ENCODE peak calls at places on chromosomes 6 and 20, in nine cellular contexts. T is OCI-M1; B is left ventricle myocardium inferior; R is HAP-1; N is stimulated activated CD8-positive, alpha-beta memory T cell treated with anti-CD3 and anti-CD28 coated beads, Interleukin-2, amount 100 ng/mL, for 1 hour; M is GM13976; D is dorsolateral prefrontal cortex; L is naive thymus-derived CD8-positive, alpha-beta T cell; Z is nucleus accumbens. F is an unnamed sample.

GRCh38 chr20:45828589-45828988 is 1.5 kb upstream of the TNNC2 start:
- DNase-seq in B (no peak), N (no peak), T (no peak), D (no peak), R (no peak), Z (no peak), M (no peak), L (no peak), F (no peak)

GRCh38 chr20:25038103-25038410 is 19.9 kb downstream of the ACSS1 start:
- DNase-seq in B (no peak), N (no peak), D (no peak), M (no peak), T (no peak), L (no peak), R (no peak), Z (no peak), F (no peak)

GRCh38 chr6:4581468-4582420 is 194.5 kb upstream of the CDYL start:
- DNase-seq in L (no peak), B (no peak), N (no peak), T (no peak), Z (no peak), M (no peak), D (no peak), R (no peak), F (no peak)

GRCh38 chr20:58576590-58576944 is 61.4 kb upstream of the APCDD1L start:
- DNase-seq in Z (no peak), D (no peak), N (no peak), B (no peak), M (no peak), L (no peak), T (no peak), R (no peak), F (no peak)

GRCh38 chr6:37218061-37218460 is 39.5 kb upstream of the TBC1D22B start:
- DNase-seq in B (no peak), D (no peak), M (no peak), T (no peak), R (no peak), L (no peak), Z (no peak), N (no peak), F (no peak)

GRCh38 chr6:152435816-152436215 is 201.3 kb downstream of the SYNE1 start:
- DNase-seq in N (no peak), T (no peak), M (no peak), Z (no peak), D (no peak), R (no peak), B (no peak), L (no peak), F (no peak)

GRCh38 chr6:169424821-169425240 is 171.2 kb upstream of the THBS2 start:
- DNase-seq in T (no peak), R (no peak), M (no peak), Z (no peak), B (no peak), D (no peak), L (no peak), N (no peak), F (no peak)

GRCh38 chr6:131112252-131112651 is 23.0 kb upstream of the AKAP7 start:
- DNase-seq in B (no peak), L (no peak), T (no peak), N (no peak), R (no peak), M (no peak), D (no peak), Z (no peak), F (no peak)

GRCh38 chr6:38068854-38069253 is 249.3 kb downstream of the ZFAND3 start:
- DNase-seq in D (no peak), N (no peak), L (no peak), T (peak; percentile 13), R (no peak), M (no peak), Z (no peak), B (no peak), F (no peak)

GRCh38 chr6:144314003-144314485 is 28.9 kb downstream of the UTRN start:
- DNase-seq in N (no peak), M (no peak), R (no peak), B (peak; percentile 70), D (no peak), Z (no peak), L (no peak), T (no peak), F (no peak)

GRCh38 chr6:13614126-13614925 is 809 bp upstream of the NOL7 start:
- DNase-seq in T (peak; percentile 83), Z (no peak), L (no peak), D (peak; percentile 56), M (no peak), N (no peak), B (peak; percentile 44), R (peak; percentile 67), F (peak; percentile 56)

GRCh38 chr6:131368077-131368911 is 204.7 kb upstream of the ARG1 start:
- DNase-seq in L (no peak), R (no peak), D (peak; percentile 72), N (no peak), M (peak; percentile 30), T (peak; percentile 17), Z (no peak), B (peak; percentile 32), F (peak; percentile 54)

GRCh38 chr20:23100021-23100753 is 14.1 kb upstream of the CD93 start:
- DNase-seq in Z (no peak), L (no peak), B (no peak), R (no peak), M (no peak), T (no peak), N (no peak), D (peak; percentile 32), F (no peak)

GRCh38 chr6:100620085-100620484 is 155.4 kb upstream of the SIM1 start:
- DNase-seq in B (no peak), M (no peak), Z (no peak), N (no peak), L (no peak), R (no peak), T (no peak), D (no peak), F (no peak)

GRCh38 chr20:701401-702129 is 26.0 kb upstream of the SCRT2 start:
- DNase-seq in D (no peak), M (no peak), B (peak; percentile 29), N (no peak), T (no peak), L (no peak), Z (no peak), R (no peak), F (no peak)

GRCh38 chr6:122660296-122660695 is 50.1 kb downstream of the PKIB start:
- DNase-seq in N (no peak), B (no peak), R (no peak), Z (no peak), D (no peak), T (peak; percentile 43), M (no peak), L (no peak), F (no peak)

GRCh38 chr20:54290636-54291035 is 82.7 kb downstream of the PFDN4 start:
- DNase-seq in L (no peak), M (no peak), D (no peak), T (no peak), N (no peak), B (no peak), R (no peak), Z (no peak), F (no peak)

GRCh38 chr6:113979930-113980329 is 9.0 kb upstream of the HDAC2 start:
- DNase-seq in Z (no peak), D (no peak), R (no peak), N (no peak), B (no peak), L (no peak), T (peak; percentile 72), M (peak; percentile 32), F (no peak)

GRCh38 chr6:30915591-30915946 is 1.5 kb downstream of the VARS2 start:
- DNase-seq in M (peak; percentile 87), R (peak; percentile 55), B (no peak), T (peak; percentile 86), L (no peak), D (no peak), Z (no peak), N (no peak), F (peak; percentile 65)

GRCh38 chr6:128209771-128210170 is 308.9 kb upstream of the THEMIS start:
- DNase-seq in L (no peak), T (no peak), M (no peak), D (no peak), Z (no peak), N (no peak), B (no peak), R (peak; percentile 40), F (no peak)

GRCh38 chr6:101397199-101397598 is 3.7 kb downstream of the GRIK2 start:
- DNase-seq in M (no peak), T (peak; percentile 40), N (no peak), B (no peak), Z (no peak), D (no peak), R (no peak), L (no peak), F (no peak)

GRCh38 chr20:50331469-50332251 is 141.0 kb downstream of the CEBPB start:
- DNase-seq in Z (no peak), N (no peak), T (no peak), B (no peak), L (no peak), D (no peak), R (no peak), M (no peak), F (no peak)

GRCh38 chr6:75436869-75437268 is 56.7 kb downstream of the FILIP1 start:
- DNase-seq in Z (no peak), L (no peak), R (no peak), D (no peak), M (no peak), T (no peak), B (peak; percentile 58), N (no peak), F (no peak)